ENCODE peak calls at places on chromosomes 7 and 10, in ten cellular contexts. One of them, this sample, is unnamed.

GRCh38 chr10:89119651-89120050 is 87.5 kb downstream of the CH25H start:
- DNase-seq in HepG2: no peak
- DNase-seq in WERI-Rb-1: no peak
- DNase-seq in fibroblast of mammary gland: no peak
- DNase-seq in HCT116: no peak
- DNase-seq in IMR-90: no peak
- DNase-seq in psoas muscle: no peak
- DNase-seq in AG04450: no peak
- DNase-seq in OCI-LY7: no peak
- DNase-seq in GM12865: no peak
- DNase-seq in this sample: no peak

GRCh38 chr10:12251581-12251980 is 55.6 kb downstream of the CDC123 start:
- DNase-seq in HepG2: no peak
- DNase-seq in WERI-Rb-1: no peak
- DNase-seq in fibroblast of mammary gland: no peak
- DNase-seq in HCT116: no peak
- DNase-seq in IMR-90: no peak
- DNase-seq in psoas muscle: no peak
- DNase-seq in AG04450: no peak
- DNase-seq in OCI-LY7: no peak
- DNase-seq in GM12865: no peak
- DNase-seq in this sample: no peak

GRCh38 chr7:155106356-155106755 is 36.2 kb downstream of the HTR5A start:
- DNase-seq in HepG2: no peak
- DNase-seq in WERI-Rb-1: no peak
- DNase-seq in fibroblast of mammary gland: no peak
- DNase-seq in HCT116: no peak
- DNase-seq in IMR-90: no peak
- DNase-seq in psoas muscle: no peak
- DNase-seq in AG04450: no peak
- DNase-seq in OCI-LY7: no peak
- DNase-seq in GM12865: no peak
- DNase-seq in this sample: no peak

GRCh38 chr7:33771422-33771821 is 133.9 kb upstream of the BMPER start:
- DNase-seq in HepG2: no peak
- DNase-seq in WERI-Rb-1: no peak
- DNase-seq in fibroblast of mammary gland: peak
- DNase-seq in HCT116: no peak
- DNase-seq in IMR-90: no peak
- DNase-seq in psoas muscle: no peak
- DNase-seq in AG04450: no peak
- DNase-seq in OCI-LY7: no peak
- DNase-seq in GM12865: no peak
- DNase-seq in this sample: no peak

GRCh38 chr10:45224219-45224841 is 91.1 kb downstream of the OR13A1 start:
- DNase-seq in HepG2: no peak
- DNase-seq in WERI-Rb-1: no peak
- DNase-seq in fibroblast of mammary gland: no peak
- DNase-seq in HCT116: no peak
- DNase-seq in IMR-90: no peak
- DNase-seq in psoas muscle: peak
- DNase-seq in AG04450: no peak
- DNase-seq in OCI-LY7: no peak
- DNase-seq in GM12865: no peak
- DNase-seq in this sample: no peak

GRCh38 chr10:124690971-124691370 is 53.2 kb downstream of the FAM53B start:
- DNase-seq in HepG2: no peak
- DNase-seq in WERI-Rb-1: no peak
- DNase-seq in fibroblast of mammary gland: no peak
- DNase-seq in HCT116: no peak
- DNase-seq in IMR-90: no peak
- DNase-seq in psoas muscle: no peak
- DNase-seq in AG04450: no peak
- DNase-seq in OCI-LY7: no peak
- DNase-seq in GM12865: no peak
- DNase-seq in this sample: no peak

GRCh38 chr7:19747740-19748339 is 25.6 kb downstream of the TMEM196 start:
- DNase-seq in HepG2: peak
- DNase-seq in WERI-Rb-1: no peak
- DNase-seq in fibroblast of mammary gland: peak
- DNase-seq in HCT116: peak
- DNase-seq in IMR-90: peak
- DNase-seq in psoas muscle: no peak
- DNase-seq in AG04450: no peak
- DNase-seq in OCI-LY7: peak
- DNase-seq in GM12865: peak
- DNase-seq in this sample: peak

GRCh38 chr10:3043512-3044368 is 23.6 kb upstream of the PFKP start:
- DNase-seq in HepG2: peak
- DNase-seq in WERI-Rb-1: peak
- DNase-seq in fibroblast of mammary gland: peak
- DNase-seq in HCT116: peak
- DNase-seq in IMR-90: peak
- DNase-seq in psoas muscle: peak
- DNase-seq in AG04450: no peak
- DNase-seq in OCI-LY7: peak
- DNase-seq in GM12865: peak
- DNase-seq in this sample: peak

GRCh38 chr7:5703572-5704533 is 77.6 kb downstream of the RNF216 start:
- DNase-seq in HepG2: no peak
- DNase-seq in WERI-Rb-1: no peak
- DNase-seq in fibroblast of mammary gland: no peak
- DNase-seq in HCT116: no peak
- DNase-seq in IMR-90: no peak
- DNase-seq in psoas muscle: no peak
- DNase-seq in AG04450: no peak
- DNase-seq in OCI-LY7: no peak
- DNase-seq in GM12865: peak
- DNase-seq in this sample: no peak
- TF ChIP-seq CTCF in HepG2: no peak
- TF ChIP-seq CTCF in WERI-Rb-1: no peak
- TF ChIP-seq CTCF in fibroblast of mammary gland: no peak
- TF ChIP-seq CTCF in HCT116: no peak
- TF ChIP-seq CTCF in IMR-90: no peak
- TF ChIP-seq CTCF in psoas muscle: no peak
- TF ChIP-seq CTCF in AG04450: no peak
- TF ChIP-seq CTCF in OCI-LY7: no peak
- TF ChIP-seq CTCF in GM12865: no peak
- TF ChIP-seq CTCF in this sample: no peak

GRCh38 chr10:59362991-59363390 is 642 bp upstream of the FAM13C start:
- DNase-seq in HepG2: no peak
- DNase-seq in WERI-Rb-1: peak
- DNase-seq in fibroblast of mammary gland: peak
- DNase-seq in HCT116: no peak
- DNase-seq in IMR-90: peak
- DNase-seq in psoas muscle: peak
- DNase-seq in AG04450: no peak
- DNase-seq in OCI-LY7: no peak
- DNase-seq in GM12865: no peak
- DNase-seq in this sample: peak

GRCh38 chr10:59363446-59363958 is 1.2 kb upstream of the FAM13C start:
- DNase-seq in HepG2: no peak
- DNase-seq in WERI-Rb-1: no peak
- DNase-seq in fibroblast of mammary gland: no peak
- DNase-seq in HCT116: no peak
- DNase-seq in IMR-90: no peak
- DNase-seq in psoas muscle: no peak
- DNase-seq in AG04450: no peak
- DNase-seq in OCI-LY7: no peak
- DNase-seq in GM12865: no peak
- DNase-seq in this sample: no peak

GRCh38 chr10:59360605-59361515 is 1.5 kb downstream of the FAM13C start:
- DNase-seq in HepG2: no peak
- DNase-seq in WERI-Rb-1: no peak
- DNase-seq in fibroblast of mammary gland: no peak
- DNase-seq in HCT116: no peak
- DNase-seq in IMR-90: no peak
- DNase-seq in psoas muscle: no peak
- DNase-seq in AG04450: no peak
- DNase-seq in OCI-LY7: no peak
- DNase-seq in GM12865: no peak
- DNase-seq in this sample: peak

GRCh38 chr10:59361659-59362183 is 628 bp downstream of the FAM13C start:
- DNase-seq in HepG2: peak
- DNase-seq in WERI-Rb-1: no peak
- DNase-seq in fibroblast of mammary gland: no peak
- DNase-seq in HCT116: no peak
- DNase-seq in IMR-90: peak
- DNase-seq in psoas muscle: no peak
- DNase-seq in AG04450: no peak
- DNase-seq in OCI-LY7: no peak
- DNase-seq in GM12865: no peak
- DNase-seq in this sample: peak

DNA sequence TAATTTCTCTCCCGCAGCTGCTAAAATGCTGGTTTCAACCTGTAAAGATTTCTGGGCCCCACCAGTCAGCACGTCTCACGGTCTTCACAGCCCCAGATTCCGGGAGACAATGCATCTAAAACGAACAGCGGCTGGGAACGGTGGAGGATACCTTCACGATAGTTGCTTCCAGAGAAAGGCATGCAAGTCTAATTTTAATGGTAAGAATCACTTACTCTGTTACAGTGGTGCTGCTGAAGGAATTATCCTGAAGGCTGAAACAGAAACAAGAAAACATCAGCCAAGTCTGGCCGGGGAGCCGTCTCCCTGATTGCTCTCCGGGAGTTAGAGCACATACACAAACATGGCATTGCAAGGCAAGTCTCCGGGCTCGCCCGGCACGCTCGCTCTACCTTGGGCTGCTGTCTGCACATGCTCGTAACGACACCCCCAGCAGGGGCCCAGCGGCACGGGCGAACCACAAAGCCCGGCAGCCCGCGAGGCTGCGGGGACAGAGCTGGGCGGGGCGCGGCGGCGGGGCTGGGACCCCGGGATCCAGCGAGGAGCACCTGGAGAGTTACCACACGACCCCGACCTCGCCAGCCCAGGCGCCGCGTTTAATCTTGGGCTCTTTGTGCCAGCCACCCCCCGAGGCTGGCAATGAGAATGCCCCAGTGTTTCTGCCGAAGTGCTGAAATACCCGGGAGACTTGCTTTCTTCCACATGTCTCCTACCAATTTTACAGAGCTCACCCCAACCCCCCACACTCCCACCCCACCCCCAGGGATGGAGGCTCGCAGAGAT is at the start of gene FAM13C:
- DNase-seq in HepG2: peak
- DNase-seq in WERI-Rb-1: peak
- DNase-seq in fibroblast of mammary gland: peak
- DNase-seq in HCT116: no peak
- DNase-seq in IMR-90: peak
- DNase-seq in psoas muscle: peak
- DNase-seq in AG04450: no peak
- DNase-seq in OCI-LY7: no peak
- DNase-seq in GM12865: peak
- DNase-seq in this sample: peak
- H3K4me3 ChIP-seq in HepG2: peak
- H3K4me3 ChIP-seq in WERI-Rb-1: peak
- H3K4me3 ChIP-seq in fibroblast of mammary gland: peak
- H3K4me3 ChIP-seq in HCT116: no peak
- H3K4me3 ChIP-seq in IMR-90: peak
- H3K4me3 ChIP-seq in psoas muscle: peak
- H3K4me3 ChIP-seq in AG04450: peak
- H3K4me3 ChIP-seq in OCI-LY7: no peak
- H3K4me3 ChIP-seq in GM12865: peak
- H3K4me3 ChIP-seq in this sample: peak

GRCh38 chr7:112554591-112554990 is 73.8 kb downstream of the LSMEM1 start:
- DNase-seq in HepG2: no peak
- DNase-seq in WERI-Rb-1: no peak
- DNase-seq in fibroblast of mammary gland: no peak
- DNase-seq in HCT116: no peak
- DNase-seq in IMR-90: no peak
- DNase-seq in psoas muscle: no peak
- DNase-seq in AG04450: no peak
- DNase-seq in OCI-LY7: no peak
- DNase-seq in GM12865: no peak
- DNase-seq in this sample: no peak
- TF ChIP-seq CTCF in HepG2: no peak
- TF ChIP-seq CTCF in WERI-Rb-1: no peak
- TF ChIP-seq CTCF in fibroblast of mammary gland: peak
- TF ChIP-seq CTCF in HCT116: no peak
- TF ChIP-seq CTCF in IMR-90: peak
- TF ChIP-seq CTCF in psoas muscle: no peak
- TF ChIP-seq CTCF in AG04450: peak
- TF ChIP-seq CTCF in OCI-LY7: peak
- TF ChIP-seq CTCF in GM12865: no peak
- TF ChIP-seq CTCF in this sample: peak

GRCh38 chr7:112994666-112995065 is 92.0 kb downstream of the GPR85 start:
- DNase-seq in HepG2: no peak
- DNase-seq in WERI-Rb-1: no peak
- DNase-seq in fibroblast of mammary gland: peak
- DNase-seq in HCT116: no peak
- DNase-seq in IMR-90: no peak
- DNase-seq in psoas muscle: no peak
- DNase-seq in AG04450: no peak
- DNase-seq in OCI-LY7: no peak
- DNase-seq in GM12865: no peak
- DNase-seq in this sample: peak

GRCh38 chr7:112997831-112998230 is 88.8 kb downstream of the GPR85 start:
- DNase-seq in HepG2: peak
- DNase-seq in WERI-Rb-1: no peak
- DNase-seq in fibroblast of mammary gland: peak
- DNase-seq in HCT116: no peak
- DNase-seq in IMR-90: no peak
- DNase-seq in psoas muscle: no peak
- DNase-seq in AG04450: no peak
- DNase-seq in OCI-LY7: no peak
- DNase-seq in GM12865: no peak
- DNase-seq in this sample: peak

GRCh38 chr7:112990619-112991018 is 96.0 kb downstream of the GPR85 start:
- DNase-seq in HepG2: no peak
- DNase-seq in WERI-Rb-1: no peak
- DNase-seq in fibroblast of mammary gland: peak
- DNase-seq in HCT116: no peak
- DNase-seq in IMR-90: peak
- DNase-seq in psoas muscle: no peak
- DNase-seq in AG04450: no peak
- DNase-seq in OCI-LY7: no peak
- DNase-seq in GM12865: no peak
- DNase-seq in this sample: peak

GRCh38 chr7:112996472-112996871 is 90.2 kb downstream of the GPR85 start:
- DNase-seq in HepG2: no peak
- DNase-seq in WERI-Rb-1: no peak
- DNase-seq in fibroblast of mammary gland: no peak
- DNase-seq in HCT116: no peak
- DNase-seq in IMR-90: no peak
- DNase-seq in psoas muscle: no peak
- DNase-seq in AG04450: no peak
- DNase-seq in OCI-LY7: no peak
- DNase-seq in GM12865: no peak
- DNase-seq in this sample: peak

DNA sequence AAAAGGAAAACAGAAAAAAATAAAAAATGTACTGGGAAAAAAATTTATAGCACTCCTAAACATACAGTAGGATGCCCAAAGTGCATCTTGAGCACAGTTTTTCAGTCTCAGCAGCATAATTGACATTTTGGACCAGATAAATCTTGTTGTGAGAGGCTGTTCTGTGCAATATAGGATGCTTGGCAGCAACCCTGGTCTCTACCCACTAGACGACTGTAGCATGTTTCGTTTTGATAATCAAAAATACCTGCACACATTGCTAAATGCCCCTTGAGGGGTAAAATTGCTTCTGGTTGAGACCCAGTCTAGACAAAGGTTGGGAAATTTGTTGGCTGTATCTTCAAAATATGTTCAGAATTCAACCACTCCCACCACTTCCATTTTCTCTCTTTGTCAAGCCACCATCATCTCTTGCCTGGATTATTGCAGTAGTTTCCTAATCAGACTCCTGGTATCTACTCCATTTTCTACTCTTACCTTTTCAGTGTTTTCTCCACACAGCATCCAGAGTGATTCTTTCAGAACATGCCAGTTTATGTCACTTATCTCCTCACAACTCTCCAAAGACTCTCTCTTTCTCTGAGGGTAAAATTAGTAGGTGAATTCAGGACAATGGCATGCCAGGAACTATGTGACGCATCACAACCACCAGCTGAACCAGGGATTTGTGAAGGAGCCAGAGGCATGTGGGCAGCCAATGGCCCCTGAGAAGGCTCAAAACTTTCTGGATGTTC is 91.4 kb downstream of the GPR85 start:
- DNase-seq in HepG2: no peak
- DNase-seq in WERI-Rb-1: no peak
- DNase-seq in fibroblast of mammary gland: peak
- DNase-seq in HCT116: no peak
- DNase-seq in IMR-90: peak
- DNase-seq in psoas muscle: no peak
- DNase-seq in AG04450: no peak
- DNase-seq in OCI-LY7: no peak
- DNase-seq in GM12865: no peak
- DNase-seq in this sample: peak
- H3K4me3 ChIP-seq in HepG2: no peak
- H3K4me3 ChIP-seq in WERI-Rb-1: no peak
- H3K4me3 ChIP-seq in fibroblast of mammary gland: no peak
- H3K4me3 ChIP-seq in HCT116: no peak
- H3K4me3 ChIP-seq in IMR-90: no peak
- H3K4me3 ChIP-seq in psoas muscle: no peak
- H3K4me3 ChIP-seq in AG04450: no peak
- H3K4me3 ChIP-seq in OCI-LY7: no peak
- H3K4me3 ChIP-seq in GM12865: no peak
- H3K4me3 ChIP-seq in this sample: peak

This sample was measured in cardiac fibroblast.